ENCODE peak calls at places on chromosome 20, in five cellular contexts. One of them, this sample, is unnamed.
A peak's percentile ranks its signal among the peaks of the same experiment; 100 is the strongest.

GRCh38 chr20:10231290-10231689 is 12.7 kb downstream of the SNAP25 start:
- DNase-seq in uterus: no peak
- DNase-seq in psoas muscle: no peak
- DNase-seq in cardiac muscle cell: no peak
- DNase-seq in RPMI7951: no peak
- DNase-seq in this sample: peak; percentile 44

GRCh38 chr20:45909336-45909808 is 2.6 kb downstream of the PLTP start:
- DNase-seq in cardiac muscle cell: no peak
- DNase-seq in uterus: peak; percentile 15
- DNase-seq in RPMI7951: no peak
- DNase-seq in psoas muscle: no peak
- DNase-seq in this sample: no peak

GRCh38 chr20:57868310-57868709 is 158.5 kb upstream of the PMEPA1 start:
- DNase-seq in RPMI7951: no peak
- DNase-seq in uterus: no peak
- DNase-seq in cardiac muscle cell: no peak
- DNase-seq in psoas muscle: no peak
- DNase-seq in this sample: no peak

GRCh38 chr20:57352305-57352704 is 1.2 kb downstream of the RAE1 start:
- DNase-seq in RPMI7951: no peak
- DNase-seq in cardiac muscle cell: no peak
- DNase-seq in uterus: no peak
- DNase-seq in psoas muscle: no peak
- DNase-seq in this sample: no peak

GRCh38 chr20:49270177-49270576 is 7.7 kb downstream of the ZNFX1 start:
- DNase-seq in cardiac muscle cell: no peak
- DNase-seq in psoas muscle: no peak
- DNase-seq in RPMI7951: peak; percentile 57
- DNase-seq in uterus: no peak
- DNase-seq in this sample: no peak

GRCh38 chr20:10430000-10430466 is 4.0 kb downstream of the MKKS start:
- DNase-seq in uterus: no peak
- DNase-seq in cardiac muscle cell: no peak
- DNase-seq in RPMI7951: peak; percentile 81
- DNase-seq in psoas muscle: no peak
- DNase-seq in this sample: no peak

GRCh38 chr20:6613280-6613861 is 154.1 kb upstream of the BMP2 start:
- DNase-seq in RPMI7951: no peak
- DNase-seq in psoas muscle: no peak
- DNase-seq in uterus: no peak
- DNase-seq in cardiac muscle cell: no peak
- DNase-seq in this sample: no peak

GRCh38 chr20:45306431-45306982 is at the start of gene RBPJL:
- DNase-seq in uterus: no peak
- DNase-seq in psoas muscle: no peak
- DNase-seq in cardiac muscle cell: peak; percentile 42
- DNase-seq in RPMI7951: no peak
- DNase-seq in this sample: no peak

GRCh38 chr20:25003002-25003401 is 10.5 kb upstream of the APMAP start:
- DNase-seq in cardiac muscle cell: no peak
- DNase-seq in psoas muscle: no peak
- DNase-seq in RPMI7951: no peak
- DNase-seq in uterus: no peak
- DNase-seq in this sample: no peak

GRCh38 chr20:23257848-23258746 is 92.5 kb upstream of the NXT1 start:
- DNase-seq in psoas muscle: no peak
- DNase-seq in uterus: no peak
- DNase-seq in RPMI7951: peak; percentile 94
- DNase-seq in cardiac muscle cell: no peak
- DNase-seq in this sample: no peak

GRCh38 chr20:41406307-41406706 is 39.7 kb upstream of the EMILIN3 start:
- DNase-seq in cardiac muscle cell: no peak
- DNase-seq in RPMI7951: no peak
- DNase-seq in psoas muscle: no peak
- DNase-seq in uterus: no peak
- DNase-seq in this sample: no peak

GRCh38 chr20:4169360-4170214 is 154.2 kb upstream of the RNF24 start:
- DNase-seq in uterus: no peak
- DNase-seq in psoas muscle: no peak
- DNase-seq in RPMI7951: no peak
- DNase-seq in cardiac muscle cell: no peak
- DNase-seq in this sample: no peak

GRCh38 chr20:19427480-19427879 is 215.0 kb downstream of the SLC24A3 start:
- DNase-seq in uterus: no peak
- DNase-seq in psoas muscle: no peak
- DNase-seq in cardiac muscle cell: peak; percentile 34
- DNase-seq in RPMI7951: peak; percentile 90
- DNase-seq in this sample: no peak

GRCh38 chr20:6767536-6768227 is at the start of gene BMP2:
- DNase-seq in RPMI7951: peak; percentile 67
- DNase-seq in cardiac muscle cell: peak; percentile 91
- DNase-seq in psoas muscle: peak; percentile 74
- DNase-seq in uterus: peak; percentile 53
- DNase-seq in this sample: peak; percentile 64

GRCh38 chr20:19807901-19808300 is 49.8 kb downstream of the RIN2 start:
- DNase-seq in RPMI7951: no peak
- DNase-seq in uterus: no peak
- DNase-seq in psoas muscle: no peak
- DNase-seq in cardiac muscle cell: no peak
- DNase-seq in this sample: no peak

GRCh38 chr20:35120012-35120701 is 27.0 kb downstream of the EDEM2 start:
- DNase-seq in cardiac muscle cell: no peak
- DNase-seq in psoas muscle: no peak
- DNase-seq in RPMI7951: peak; percentile 47
- DNase-seq in uterus: no peak
- DNase-seq in this sample: no peak

GRCh38 chr20:64001607-64002011 is 20.7 kb downstream of the PRPF6 start:
- DNase-seq in psoas muscle: no peak
- DNase-seq in cardiac muscle cell: no peak
- DNase-seq in RPMI7951: no peak
- DNase-seq in uterus: no peak
- DNase-seq in this sample: no peak